ENCODE peak calls at places on chromosomes 4 and X, in six cellular contexts. E is Karpas-422, Y is neural progenitor cell, B is HCT116, Z is fibroblast of lung, T is small intestine. D is an unnamed sample.

GRCh38 chr4:88075336-88075735 is 67.9 kb downstream of the PKD2 start:
- DNase-seq in E (no peak), Y (no peak), B (no peak), Z (no peak), T (no peak), D (no peak)

GRCh38 chr4:52552778-52553177 is 106.3 kb downstream of the USP46 start:
- DNase-seq in E (no peak), Y (no peak), B (no peak), Z (no peak), T (peak; percentile 10), D (no peak)

GRCh38 chr4:108114503-108114902 is 54.2 kb downstream of the LEF1 start:
- DNase-seq in E (no peak), Y (peak; percentile 8), B (no peak), Z (no peak), T (no peak), D (no peak)

GRCh38 chrX:104136241-104137019 is 20.4 kb downstream of the SLC25A53 start:
- DNase-seq in E (peak; percentile 88), Y (peak; percentile 89), B (peak; percentile 63), Z (peak; percentile 83), T (peak; percentile 69), D (peak; percentile 21)

GRCh38 chr4:60611762-60612496 is 588.2 kb upstream of the ADGRL3 start:
- DNase-seq in E (no peak), Y (no peak), B (no peak), Z (peak; percentile 36), T (no peak), D (no peak)

GRCh38 chr4:55297346-55297745 is 48.7 kb upstream of the SRD5A3 start:
- DNase-seq in E (no peak), Y (no peak), B (no peak), Z (peak; percentile 20), T (no peak), D (no peak)

GRCh38 chr4:24763631-24764302 is 31.6 kb upstream of the SOD3 start:
- DNase-seq in E (no peak), Y (no peak), B (no peak), Z (peak; percentile 90), T (no peak), D (no peak)

GRCh38 chr4:152278505-152279301 is 257.2 kb downstream of the FBXW7 start:
- DNase-seq in E (no peak), Y (no peak), B (no peak), Z (no peak), T (peak; percentile 49), D (no peak)

GRCh38 chr4:159341486-159341885 is 238.6 kb downstream of the RAPGEF2 start:
- DNase-seq in E (no peak), Y (no peak), B (no peak), Z (no peak), T (no peak), D (no peak)

GRCh38 chr4:38366451-38366850 is 297.5 kb upstream of the KLF3 start:
- DNase-seq in E (no peak), Y (no peak), B (no peak), Z (peak; percentile 37), T (no peak), D (peak; percentile 30)

GRCh38 chr4:106584590-106584989 is 216.0 kb upstream of the GIMD1 start:
- DNase-seq in E (no peak), Y (no peak), B (no peak), Z (peak; percentile 80), T (no peak), D (no peak)

GRCh38 chr4:158599150-158599549 is 72.5 kb downstream of the C4orf46 start:
- DNase-seq in E (no peak), Y (no peak), B (no peak), Z (no peak), T (no peak), D (no peak)

GRCh38 chr4:104507112-104507511 is 12.4 kb upstream of the CXXC4 start:
- DNase-seq in E (no peak), Y (no peak), B (no peak), Z (no peak), T (no peak), D (no peak)

GRCh38 chr4:73448448-73449203 is 12.6 kb downstream of the AFP start:
- DNase-seq in E (no peak), Y (no peak), B (no peak), Z (no peak), T (no peak), D (no peak)

GRCh38 chr4:181761130-181761529 is 482.1 kb upstream of the TENM3 start:
- DNase-seq in E (no peak), Y (no peak), B (no peak), Z (peak; percentile 93), T (no peak), D (no peak)

GRCh38 chr4:83150563-83151330 is 36.2 kb upstream of the PLAC8 start:
- DNase-seq in E (no peak), Y (no peak), B (no peak), Z (peak; percentile 30), T (peak; percentile 82), D (no peak)

GRCh38 chrX:21711848-21712197 is 46.1 kb downstream of the SMPX start:
- DNase-seq in E (no peak), Y (no peak), B (no peak), Z (no peak), T (no peak), D (no peak)

GRCh38 chr4:4677825-4678522 is 136.1 kb upstream of the STX18 start:
- DNase-seq in E (peak; percentile 53), Y (peak; percentile 68), B (peak; percentile 36), Z (peak; percentile 36), T (no peak), D (no peak)

GRCh38 chr4:140300271-140300970 is 73.0 kb upstream of the SCOC start:
- DNase-seq in E (no peak), Y (no peak), B (peak; percentile 74), Z (peak; percentile 72), T (no peak), D (no peak)

GRCh38 chr4:59612235-59612634 is 1587.9 kb upstream of the ADGRL3 start:
- DNase-seq in E (no peak), Y (no peak), B (no peak), Z (peak; percentile 75), T (peak; percentile 1), D (no peak)

GRCh38 chrX:67570839-67571238 is 27.0 kb downstream of the AR start:
- DNase-seq in E (no peak), Y (no peak), B (no peak), Z (no peak), T (no peak), D (no peak)

GRCh38 chrX:67568769-67569168 is 24.9 kb downstream of the AR start:
- DNase-seq in E (no peak), Y (no peak), B (no peak), Z (peak; percentile 28), T (no peak), D (no peak)

DNA sequence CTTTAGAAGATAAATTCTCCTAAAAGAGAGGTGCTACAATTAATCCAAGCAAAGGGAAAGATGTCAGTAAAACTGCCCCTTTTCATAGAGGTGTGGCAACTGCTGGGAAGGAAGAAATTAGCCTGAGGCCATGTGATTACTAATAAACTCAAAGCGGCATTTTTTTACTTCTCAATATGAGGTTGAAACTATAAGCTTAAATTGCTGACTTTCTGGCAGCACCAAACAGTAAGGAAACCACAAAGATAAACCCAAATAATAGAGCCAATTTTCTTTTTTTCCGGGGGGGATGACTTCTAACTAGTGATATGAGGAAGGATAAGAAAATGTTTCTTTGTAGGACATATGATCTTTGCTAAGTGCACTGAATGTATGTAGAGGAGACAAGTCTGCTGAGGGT is 30.9 kb downstream of the AR start:
- DNase-seq in E (no peak), Y (no peak), B (no peak), Z (peak; percentile 40), T (no peak), D (no peak)
- H3K4me3 ChIP-seq in E (no peak overlapping the region), Y (no peak overlapping the region), B (no peak overlapping the region), Z (no peak overlapping the region), T (no peak overlapping the region), D (no peak overlapping the region)

GRCh38 chr4:2869659-2870058 is 26.0 kb downstream of the ADD1 start:
- DNase-seq in E (no peak), Y (no peak), B (no peak), Z (no peak), T (peak; percentile 35), D (no peak)
- H3K4me1 ChIP-seq in E (peaks cover 18% of the 10 kb centered on the region), Y (peaks cover 34% of the 10 kb centered on the region), B (no peaks in the 10 kb centered on the region), Z (peaks cover 13% of the 10 kb centered on the region), T (peaks cover 18% of the 10 kb centered on the region), D (peaks cover 68% of the 10 kb centered on the region)

DNA sequence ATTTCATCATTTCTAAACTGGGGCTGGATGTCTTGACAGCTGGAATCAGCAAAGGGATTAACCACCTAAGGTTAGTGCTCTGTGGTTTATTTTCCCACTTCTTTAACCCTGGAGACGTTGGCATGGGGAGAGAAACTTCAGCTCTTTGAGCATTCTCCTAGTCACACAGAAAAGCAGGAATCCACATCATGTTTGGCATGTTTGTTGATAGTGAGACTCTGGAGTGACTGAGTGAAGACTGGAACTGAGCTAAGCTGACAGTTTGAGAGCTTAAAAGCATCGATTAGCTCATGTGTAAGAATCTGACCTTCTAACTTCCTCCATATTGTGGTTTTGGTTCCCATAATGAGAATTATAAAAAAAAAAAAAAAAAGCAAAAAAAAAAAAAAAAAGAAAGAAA is 246.1 kb downstream of the NDST4 start:
- DNase-seq in E (no peak), Y (no peak), B (no peak), Z (no peak), T (no peak), D (no peak)
- H3K4me3 ChIP-seq in E (no peak overlapping the region), Y (no peak overlapping the region), B (no peak overlapping the region), Z (no peak overlapping the region), T (no peak overlapping the region), D (no peak overlapping the region)

GRCh38 chr4:183183906-183184535 is 85.0 kb downstream of the WWC2 start:
- DNase-seq in E (no peak), Y (no peak), B (no peak), Z (no peak), T (no peak), D (no peak)

GRCh38 chr4:183181081-183181480 is 82.0 kb downstream of the WWC2 start:
- DNase-seq in E (no peak), Y (no peak), B (no peak), Z (no peak), T (no peak), D (no peak)

GRCh38 chr4:183180621-183181020 is 81.6 kb downstream of the WWC2 start:
- DNase-seq in E (no peak), Y (no peak), B (no peak), Z (no peak), T (no peak), D (no peak)

GRCh38 chr4:183185018-183185417 is 86.0 kb downstream of the WWC2 start:
- DNase-seq in E (no peak), Y (no peak), B (no peak), Z (peak; percentile 97), T (no peak), D (no peak)

DNA sequence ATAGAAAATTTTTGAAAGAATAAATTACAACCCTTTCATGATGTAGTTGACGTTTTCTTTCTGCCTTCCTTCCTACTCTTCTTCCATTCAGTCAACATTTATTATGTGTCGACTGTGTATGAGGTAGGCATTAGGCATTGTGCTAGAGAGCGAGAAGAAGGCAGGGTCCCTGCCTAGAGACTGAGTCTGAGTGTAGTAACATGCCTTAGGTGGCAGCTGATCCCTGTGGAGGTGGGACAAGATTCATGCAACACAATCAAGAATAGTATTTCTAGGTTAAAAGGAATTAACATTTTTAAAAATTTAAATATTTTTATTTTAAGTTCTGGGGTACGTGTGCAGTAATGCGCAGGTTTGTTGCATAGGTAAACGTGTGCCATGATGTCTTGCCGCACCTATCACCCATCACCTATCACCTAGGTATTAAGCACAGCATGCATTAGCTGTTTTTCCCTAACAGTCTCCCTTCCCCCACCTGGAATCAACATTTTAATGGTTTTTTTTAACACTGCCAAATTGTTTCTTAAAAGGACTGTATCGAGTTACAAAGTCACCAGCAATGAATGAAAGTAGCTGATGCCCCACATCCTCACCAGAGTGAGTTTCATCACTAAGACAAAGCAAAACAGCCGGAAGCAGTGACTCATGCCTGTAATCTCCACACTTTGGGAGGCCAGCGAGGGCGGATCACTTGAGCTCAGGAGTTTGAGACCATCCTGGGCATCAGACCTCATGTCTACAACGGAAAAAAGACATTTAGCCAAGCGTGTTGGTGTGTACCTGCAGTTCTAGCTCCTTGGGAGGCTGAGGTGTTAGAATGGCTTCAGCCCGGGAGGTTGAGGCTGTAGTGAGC is 84.0 kb downstream of the WWC2 start:
- DNase-seq in E (no peak), Y (peak; percentile 84), B (peak; percentile 70), Z (peak; percentile 94), T (no peak), D (no peak)
- H3K4me1 ChIP-seq in E (no peaks in the 10 kb centered on the region), Y (peaks cover 10% of the 10 kb centered on the region), B (peaks cover 12% of the 10 kb centered on the region), Z (no peaks in the 10 kb centered on the region), T (no peaks in the 10 kb centered on the region), D (no peaks in the 10 kb centered on the region)